ENCODE peak calls at places on chromosomes 2 and 18, in six cellular contexts. E, N, I, L, O and R are unnamed samples.

GRCh38 chr2:227703961-227704360 is 13.9 kb downstream of the SLC19A3 start:
- DNase-seq in E (no peak), N (no peak), I (no peak), L (no peak), O (no peak), R (no peak)

GRCh38 chr2:199392363-199392762 is 65.4 kb downstream of the SATB2 start:
- DNase-seq in E (no peak), N (no peak), I (peak), L (no peak), O (no peak), R (no peak)

GRCh38 chr18:13809521-13810252 is 14.3 kb upstream of the MC5R start:
- DNase-seq in E (no peak), N (no peak), I (peak), L (no peak), O (no peak), R (no peak)

GRCh38 chr2:66433945-66434678 is 813 bp upstream of the MEIS1 start:
- DNase-seq in E (no peak), N (peak), I (peak), L (peak), O (peak), R (peak)

GRCh38 chr2:61597300-61598289 is 59.4 kb upstream of the XPO1 start:
- DNase-seq in E (no peak), N (no peak), I (no peak), L (no peak), O (no peak), R (no peak)

GRCh38 chr2:226797289-226797988 is 2.2 kb downstream of the IRS1 start:
- DNase-seq in E (peak), N (no peak), I (peak), L (peak), O (peak), R (peak)

GRCh38 chr2:79219383-79219988 is 59.9 kb upstream of the REG3A start:
- DNase-seq in E (no peak), N (peak), I (peak), L (peak), O (no peak), R (no peak)

GRCh38 chr2:239962890-239963591 is 62.1 kb downstream of the NDUFA10 start:
- DNase-seq in E (no peak), N (no peak), I (no peak), L (no peak), O (no peak), R (peak)

GRCh38 chr2:240365971-240366471 is 69.4 kb upstream of the GPC1 start:
- DNase-seq in E (no peak), N (no peak), I (no peak), L (no peak), O (no peak), R (no peak)

GRCh38 chr18:73118121-73118816 is 250.5 kb upstream of the NETO1 start:
- DNase-seq in E (no peak), N (no peak), I (no peak), L (no peak), O (no peak), R (no peak)

GRCh38 chr2:41199320-41199719 is 747.4 kb upstream of the SLC8A1 start:
- DNase-seq in E (no peak), N (no peak), I (no peak), L (no peak), O (no peak), R (no peak)

GRCh38 chr18:58269931-58270330 is 225.9 kb downstream of the NEDD4L start:
- DNase-seq in E (no peak), N (no peak), I (no peak), L (peak), O (no peak), R (no peak)

GRCh38 chr2:59770651-59771050 is 782.8 kb downstream of the BCL11A start:
- DNase-seq in E (no peak), N (no peak), I (no peak), L (no peak), O (no peak), R (no peak)

GRCh38 chr2:232260075-232260474 is 118.5 kb upstream of the ALPP start:
- DNase-seq in E (no peak), N (peak), I (no peak), L (no peak), O (no peak), R (peak)

GRCh38 chr2:10079931-10080535 is at the start of gene CYS1:
- DNase-seq in E (no peak), N (no peak), I (no peak), L (no peak), O (no peak), R (no peak)

GRCh38 chr2:132275396-132275795 is 113.6 kb upstream of the ANKRD30BL start:
- DNase-seq in E (no peak), N (no peak), I (no peak), L (no peak), O (no peak), R (no peak)

GRCh38 chr18:8426401-8426800 is 182.8 kb upstream of the RAB12 start:
- DNase-seq in E (no peak), N (no peak), I (no peak), L (no peak), O (no peak), R (no peak)

GRCh38 chr2:197514754-197515153 is 1.1 kb upstream of the MOB4 start:
- DNase-seq in E (no peak), N (no peak), I (no peak), L (no peak), O (no peak), R (no peak)

GRCh38 chr2:144382848-144383247 is 137.1 kb downstream of the ZEB2 start:
- DNase-seq in E (no peak), N (no peak), I (no peak), L (no peak), O (no peak), R (no peak)

GRCh38 chr2:169050476-169051240 is 18.7 kb upstream of the DHRS9 start:
- DNase-seq in E (no peak), N (peak), I (no peak), L (no peak), O (no peak), R (no peak)

GRCh38 chr2:66853585-66853984 is 418.7 kb downstream of the MEIS1 start:
- DNase-seq in E (no peak), N (no peak), I (peak), L (no peak), O (no peak), R (peak)

GRCh38 chr2:58967736-58968135 is 726.6 kb upstream of the FANCL start:
- DNase-seq in E (no peak), N (no peak), I (peak), L (no peak), O (no peak), R (no peak)

GRCh38 chr2:15645300-15645699 is 53.6 kb downstream of the DDX1 start:
- DNase-seq in E (no peak), N (no peak), I (no peak), L (no peak), O (no peak), R (no peak)

GRCh38 chr2:119756837-119757236 is 2.9 kb upstream of the PTPN4 start:
- DNase-seq in E (no peak), N (peak), I (peak), L (peak), O (no peak), R (no peak)

GRCh38 chr2:30237346-30238142 is 6.2 kb downstream of the LBH start:
- DNase-seq in E (no peak), N (no peak), I (no peak), L (no peak), O (peak), R (peak)

GRCh38 chr2:42107249-42108042 is 59.6 kb downstream of the PKDCC start:
- DNase-seq in E (no peak), N (no peak), I (no peak), L (no peak), O (no peak), R (no peak)

GRCh38 chr2:74077636-74078035 is 70.1 kb downstream of the BOLA3 start:
- DNase-seq in E (no peak), N (no peak), I (no peak), L (no peak), O (no peak), R (no peak)

GRCh38 chr18:63155169-63155852 is 164.3 kb downstream of the BCL2 start:
- DNase-seq in E (peak), N (peak), I (peak), L (peak), O (no peak), R (peak)
- TF ChIP-seq POLR2A in E (no peak), N (no peak), I (peak), L (no peak), O (no peak), R (no peak)

GRCh38 chr18:37298816-37299215 is 266.8 kb downstream of the CELF4 start:
- DNase-seq in E (no peak), N (no peak), I (no peak), L (no peak), O (no peak), R (no peak)

GRCh38 chr18:37297106-37297505 is 268.5 kb downstream of the CELF4 start:
- DNase-seq in E (no peak), N (no peak), I (no peak), L (no peak), O (no peak), R (no peak)

GRCh38 chr18:37289423-37289822 is 276.2 kb downstream of the CELF4 start:
- DNase-seq in E (no peak), N (no peak), I (no peak), L (no peak), O (no peak), R (no peak)

GRCh38 chr18:37299471-37300304 is 265.9 kb downstream of the CELF4 start:
- DNase-seq in E (peak), N (peak), I (peak), L (peak), O (no peak), R (peak)

DNA sequence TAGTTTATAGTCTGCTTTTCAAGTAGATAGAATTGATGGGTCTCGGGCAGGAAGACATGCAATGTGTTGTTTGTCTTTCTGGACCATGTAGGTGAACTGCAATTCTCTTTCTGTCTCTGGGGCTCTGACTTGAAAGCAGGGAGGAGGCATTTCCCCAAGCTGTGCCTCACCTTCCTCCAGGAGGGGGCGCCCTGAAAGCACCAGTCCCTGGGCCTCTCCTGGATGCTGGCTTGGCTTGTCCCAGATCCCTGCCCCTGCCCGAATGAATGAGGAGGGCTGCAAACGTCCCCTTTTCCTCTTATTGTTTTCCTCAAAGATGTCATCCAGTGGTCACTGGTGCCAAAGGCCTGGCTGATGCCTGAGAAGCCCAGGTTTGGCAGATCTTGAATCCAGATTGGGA is 270.6 kb downstream of the CELF4 start:
- DNase-seq in E (no peak), N (peak), I (peak), L (no peak), O (no peak), R (no peak)
- TF ChIP-seq CTCF in E (no peak), N (peak), I (peak), L (no peak), O (no peak), R (no peak)

GRCh38 chr2:156466739-156467405 is 30.7 kb downstream of the GPD2 start:
- DNase-seq in E (no peak), N (peak), I (peak), L (peak), O (no peak), R (no peak)
- TF ChIP-seq POLR2AphosphoS5 in E (no peak), N (no peak), I (peak), L (no peak), O (no peak), R (no peak)

GRCh38 chr18:10927980-10928605 is 221.3 kb downstream of the PIEZO2 start:
- DNase-seq in E (no peak), N (no peak), I (no peak), L (no peak), O (no peak), R (no peak)
- TF ChIP-seq POLR2A in E (no peak), N (no peak), I (no peak), L (no peak), O (no peak), R (no peak)

GRCh38 chr18:61612517-61612916 is 279.3 kb downstream of the CDH20 start:
- DNase-seq in E (no peak), N (no peak), I (no peak), L (no peak), O (no peak), R (no peak)
- TF ChIP-seq CTCF in E (no peak), N (no peak), I (no peak), L (no peak), O (no peak), R (no peak)

GRCh38 chr18:56233595-56233994 is 404.8 kb downstream of the TXNL1 start:
- DNase-seq in E (no peak), N (peak), I (no peak), L (no peak), O (no peak), R (peak)
- TF ChIP-seq POLR2AphosphoS5 in E (no peak), N (no peak), I (no peak), L (no peak), O (no peak), R (no peak)

GRCh38 chr2:70190413-70191243 is at the start of gene C2orf42:
- DNase-seq in E (peak), N (peak), I (peak), L (peak), O (peak), R (peak)
- TF ChIP-seq POLR2A in E (peak), N (peak), I (peak), L (peak), O (peak), R (peak)

DNA sequence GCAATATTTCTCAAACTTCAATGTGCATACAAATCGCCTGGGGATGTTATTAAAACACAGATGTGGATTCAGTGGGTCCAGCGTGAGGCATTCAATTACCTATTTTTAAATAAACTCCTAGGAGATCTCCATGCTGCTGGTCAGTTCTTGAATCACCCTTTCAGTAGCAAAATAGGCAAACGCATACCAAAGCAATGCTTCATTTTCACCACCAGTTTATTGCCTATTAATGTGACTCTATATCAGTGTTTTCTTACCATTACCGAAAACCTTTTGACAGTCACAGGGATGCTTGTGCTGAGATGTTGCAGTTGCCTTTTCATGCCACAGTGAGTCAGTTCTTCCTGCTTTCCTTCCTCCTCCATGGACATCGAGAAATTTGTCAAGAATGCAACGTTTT is 530.6 kb downstream of the CBLN2 start:
- DNase-seq in E (no peak), N (no peak), I (no peak), L (no peak), O (no peak), R (no peak)
- TF ChIP-seq CTCF in E (no peak), N (no peak), I (no peak), L (no peak), O (no peak), R (no peak)